ENCODE peak calls at places on chromosomes 13 and 19, in five cellular contexts. One of them, this sample, is unnamed.

GRCh38 chr19:49861127-49861526 is 6.2 kb downstream of the PNKP start:
- DNase-seq in SK-MEL-5: no peak
- DNase-seq in endothelial cell: no peak
- DNase-seq in NCI-H1105: no peak
- DNase-seq in AG10803: no peak
- DNase-seq in this sample: no peak

GRCh38 chr13:95834134-95834765 is 157.3 kb downstream of the DNAJC3 start:
- DNase-seq in SK-MEL-5: peak; percentile 87
- DNase-seq in endothelial cell: peak; percentile 75
- DNase-seq in NCI-H1105: no peak
- DNase-seq in AG10803: peak; percentile 58
- DNase-seq in this sample: peak; percentile 47

GRCh38 chr13:79440958-79441553 is 35.0 kb upstream of the RBM26 start:
- DNase-seq in SK-MEL-5: no peak
- DNase-seq in endothelial cell: no peak
- DNase-seq in NCI-H1105: no peak
- DNase-seq in AG10803: no peak
- DNase-seq in this sample: no peak

GRCh38 chr13:111620586-111620985 is 300.1 kb downstream of the TEX29 start:
- DNase-seq in SK-MEL-5: no peak
- DNase-seq in endothelial cell: no peak
- DNase-seq in NCI-H1105: no peak
- DNase-seq in AG10803: no peak
- DNase-seq in this sample: no peak

GRCh38 chr19:18205180-18205915 is 1.5 kb upstream of the RAB3A start:
- DNase-seq in SK-MEL-5: peak; percentile 51
- DNase-seq in endothelial cell: peak; percentile 65
- DNase-seq in NCI-H1105: peak; percentile 65
- DNase-seq in AG10803: peak; percentile 65
- DNase-seq in this sample: no peak

GRCh38 chr19:57363734-57364181 is 407 bp downstream of the TRAPPC2B start:
- DNase-seq in SK-MEL-5: no peak
- DNase-seq in endothelial cell: peak; percentile 17
- DNase-seq in NCI-H1105: no peak
- DNase-seq in AG10803: peak; percentile 6
- DNase-seq in this sample: no peak

GRCh38 chr19:38705197-38706019 is 38.9 kb downstream of the CAPN12 start:
- DNase-seq in SK-MEL-5: no peak
- DNase-seq in endothelial cell: no peak
- DNase-seq in NCI-H1105: no peak
- DNase-seq in AG10803: no peak
- DNase-seq in this sample: no peak

GRCh38 chr13:44237276-44237767 is 136.3 kb upstream of the SERP2 start:
- DNase-seq in SK-MEL-5: no peak
- DNase-seq in endothelial cell: peak; percentile 13
- DNase-seq in NCI-H1105: no peak
- DNase-seq in AG10803: peak; percentile 93
- DNase-seq in this sample: no peak

GRCh38 chr19:39375929-39376328 is 15.0 kb downstream of the PAF1 start:
- DNase-seq in SK-MEL-5: no peak
- DNase-seq in endothelial cell: no peak
- DNase-seq in NCI-H1105: no peak
- DNase-seq in AG10803: no peak
- DNase-seq in this sample: no peak